ENCODE peak calls at places on chromosomes 12 and 14, in six cellular contexts. N, Z, L, D, R and W are unnamed samples.

GRCh38 chr14:24710403-24711063 is 76.5 kb upstream of the GZMB start:
- DNase-seq in Z (peak; percentile 53), R (peak; percentile 67), N (peak; percentile 27), D (no peak), L (peak; percentile 78), W (peak; percentile 48)

GRCh38 chr12:80632835-80633234 is 74.6 kb upstream of the MYF6 start:
- DNase-seq in R (peak; percentile 68), Z (no peak), L (peak; percentile 89), N (no peak), D (no peak), W (no peak)

GRCh38 chr12:105911966-105912365 is 226.8 kb downstream of the NUAK1 start:
- DNase-seq in D (no peak), R (no peak), Z (no peak), N (no peak), L (no peak), W (no peak)

GRCh38 chr14:63220526-63220925 is 16.3 kb downstream of the RHOJ start:
- DNase-seq in Z (no peak), D (no peak), N (no peak), R (no peak), L (no peak), W (no peak)

GRCh38 chr14:99736600-99737371 is 52.7 kb downstream of the CYP46A1 start:
- DNase-seq in Z (no peak), R (no peak), D (no peak), L (no peak), N (no peak), W (no peak)

GRCh38 chr14:100622708-100623485 is 35.7 kb upstream of the BEGAIN start:
- DNase-seq in R (no peak), L (no peak), N (no peak), Z (no peak), D (no peak), W (no peak)

GRCh38 chr12:25347716-25348261 is 97.1 kb upstream of the KRAS start:
- DNase-seq in Z (no peak), D (no peak), R (no peak), N (no peak), L (no peak), W (no peak)

GRCh38 chr12:93908846-93909592 is 231.8 kb downstream of the CRADD start:
- DNase-seq in N (no peak), Z (no peak), D (no peak), R (no peak), L (no peak), W (no peak)

GRCh38 chr12:77062846-77063461 is 2.4 kb downstream of the E2F7 start:
- DNase-seq in L (no peak), D (peak; percentile 64), Z (peak; percentile 60), R (no peak), N (no peak), W (peak; percentile 70)

GRCh38 chr14:50928002-50928635 is 16.2 kb downstream of the PYGL start:
- DNase-seq in L (no peak), D (peak; percentile 7), N (no peak), R (no peak), Z (no peak), W (no peak)

GRCh38 chr12:130288201-130288600 is 49.5 kb upstream of the PIWIL1 start:
- DNase-seq in Z (no peak), R (no peak), L (no peak), D (no peak), N (no peak), W (no peak)

GRCh38 chr14:70045715-70046535 is 142.8 kb downstream of the SLC8A3 start:
- DNase-seq in Z (peak; percentile 42), N (peak; percentile 54), D (no peak), L (peak; percentile 88), R (peak; percentile 86), W (peak; percentile 56)

GRCh38 chr14:94337274-94337673 is 14.1 kb upstream of the SERPINA6 start:
- DNase-seq in R (no peak), D (no peak), L (no peak), N (peak; percentile 50), Z (no peak), W (no peak)

GRCh38 chr14:100165376-100165775 is 5.9 kb upstream of the DEGS2 start:
- DNase-seq in L (peak; percentile 73), N (no peak), Z (no peak), D (no peak), R (peak; percentile 78), W (no peak)

GRCh38 chr12:85301054-85301453 is 21.0 kb downstream of the ALX1 start:
- DNase-seq in Z (no peak), R (no peak), L (no peak), N (no peak), D (no peak), W (no peak)

GRCh38 chr14:68669644-68670343 is 123.1 kb downstream of the ZFP36L1 start:
- DNase-seq in D (no peak), Z (no peak), L (no peak), N (no peak), R (no peak), W (no peak)

GRCh38 chr14:35341454-35342159 is 49.4 kb downstream of the PSMA6 start:
- DNase-seq in Z (peak; percentile 44), R (no peak), L (peak; percentile 50), D (no peak), N (peak; percentile 45), W (peak; percentile 91)

GRCh38 chr14:47194051-47194450 is 481.4 kb downstream of the MDGA2 start:
- DNase-seq in Z (no peak), R (no peak), L (no peak), N (no peak), D (no peak), W (peak; percentile 69)

GRCh38 chr12:105748806-105749600 is 389.8 kb downstream of the NUAK1 start:
- DNase-seq in R (no peak), N (no peak), Z (no peak), D (no peak), L (no peak), W (peak; percentile 86)

GRCh38 chr12:2813573-2814185 is 1.2 kb downstream of the ITFG2 start:
- DNase-seq in L (peak; percentile 84), Z (peak; percentile 79), D (no peak), R (no peak), N (peak; percentile 41), W (peak; percentile 63)

GRCh38 chr12:83102499-83102898 is 415.8 kb downstream of the TMTC2 start:
- DNase-seq in N (no peak), D (no peak), Z (no peak), L (no peak), R (no peak), W (peak; percentile 54)

GRCh38 chr14:99653618-99654017 is 8.7 kb downstream of the HHIPL1 start:
- DNase-seq in L (no peak), D (no peak), N (no peak), R (no peak), Z (no peak), W (no peak)

GRCh38 chr12:131196220-131196619 is 242.5 kb downstream of the ADGRD1 start:
- DNase-seq in L (no peak), Z (no peak), N (no peak), D (no peak), R (no peak), W (no peak)

GRCh38 chr14:106277503-106277902 is 751.1 kb downstream of the TMEM121 start:
- DNase-seq in L (no peak), R (no peak), Z (peak; percentile 30), D (no peak), N (no peak), W (no peak)

GRCh38 chr14:100528962-100529560 is 58.2 kb downstream of the BEGAIN start:
- DNase-seq in R (no peak), D (no peak), N (no peak), Z (no peak), L (no peak), W (no peak)

GRCh38 chr12:95637471-95638155 is 86.3 kb upstream of the USP44 start:
- DNase-seq in L (no peak), D (no peak), N (no peak), R (no peak), Z (no peak), W (peak; percentile 100)

GRCh38 chr12:74043343-74043742 is 494.3 kb upstream of the ATXN7L3B start:
- DNase-seq in Z (no peak), L (peak; percentile 2), D (no peak), N (peak; percentile 55), R (no peak), W (no peak)

GRCh38 chr14:99213603-99214002 is 58.4 kb downstream of the BCL11B start:
- DNase-seq in R (no peak), N (no peak), Z (no peak), L (no peak), D (no peak), W (no peak)

GRCh38 chr14:72653026-72653425 is 240.9 kb downstream of the DPF3 start:
- DNase-seq in Z (peak; percentile 16), D (no peak), R (no peak), N (no peak), L (no peak), W (no peak)

DNA sequence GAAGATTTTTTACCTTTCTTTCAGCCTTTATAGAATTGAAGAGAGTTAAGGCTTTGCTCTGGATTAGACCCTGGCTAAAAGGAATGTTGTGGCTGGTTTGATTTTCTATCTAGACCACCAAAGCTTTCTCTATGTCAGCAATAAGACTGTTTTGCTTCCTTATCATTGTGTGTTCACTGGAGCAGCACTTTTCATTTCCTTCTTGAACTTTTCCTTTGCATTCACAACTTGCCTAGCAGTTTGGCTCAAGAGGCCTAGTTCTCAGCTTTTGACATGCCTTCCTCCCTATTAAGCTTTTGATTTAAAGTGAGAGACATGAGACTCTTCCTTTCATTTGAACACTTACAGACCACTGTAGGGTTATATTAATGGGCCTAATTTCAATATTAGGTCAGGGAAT is 64.1 kb upstream of the USP15 start:
- DNase-seq in L (no peak), R (no peak), N (no peak), Z (no peak), D (no peak), W (no peak)
- TF ChIP-seq POLR2AphosphoS5 in L (no peak), R (no peak), N (no peak), Z (no peak), D (no peak), W (no peak)

GRCh38 chr14:97411938-97412612 is 614.9 kb downstream of the VRK1 start:
- DNase-seq in Z (no peak), N (no peak), R (peak; percentile 54), D (no peak), L (peak; percentile 76), W (no peak)
- TF ChIP-seq EZH2 in Z (no peak), N (no peak), R (no peak), D (no peak), L (no peak), W (no peak)

GRCh38 chr12:56635539-56636117 is 5.5 kb upstream of the BAZ2A start:
- DNase-seq in D (no peak), R (peak; percentile 76), L (peak; percentile 37), N (no peak), Z (peak; percentile 51), W (peak; percentile 33)
- H4K20me1 ChIP-seq in D (no peaks in the 10 kb centered on the region), R (peaks cover 2% of the 10 kb centered on the region), L (peaks cover 4% of the 10 kb centered on the region), N (no peaks in the 10 kb centered on the region), Z (no peaks in the 10 kb centered on the region), W (no peaks in the 10 kb centered on the region)

DNA sequence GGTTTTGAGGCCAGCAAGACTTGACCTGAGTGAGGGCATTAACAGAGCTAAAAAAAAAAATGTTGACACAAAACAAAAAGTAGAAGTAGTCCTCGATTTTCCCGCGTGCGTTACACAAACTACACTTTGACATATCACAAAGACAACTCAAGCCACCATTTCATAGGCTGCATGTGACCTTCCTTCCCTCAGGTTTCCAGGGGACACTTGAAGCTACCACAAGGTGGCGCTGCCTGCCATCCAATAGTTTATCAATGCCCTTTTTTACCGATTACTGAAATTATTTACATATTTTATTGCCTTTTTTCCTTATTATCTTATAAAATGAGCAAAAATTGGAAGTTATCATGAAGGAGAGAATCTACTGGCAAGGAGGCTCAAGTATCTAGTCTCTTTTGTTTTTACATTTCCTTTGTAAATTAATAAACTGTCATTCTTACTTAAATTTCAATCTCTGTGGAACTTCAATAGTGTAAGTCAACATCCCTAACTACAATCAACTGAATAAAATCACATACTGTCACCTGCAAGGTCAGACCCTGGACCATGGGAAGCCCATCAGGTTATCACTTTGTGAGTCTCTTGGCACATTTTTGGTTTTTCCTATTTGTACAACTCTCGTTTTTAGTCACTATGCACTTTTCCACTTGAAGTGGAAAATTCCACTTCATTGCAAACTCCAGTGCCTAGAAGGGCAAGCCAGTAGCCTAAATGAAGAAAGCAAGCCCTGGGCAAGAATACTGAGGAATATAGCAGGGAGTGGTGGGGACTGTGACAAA is 84.6 kb upstream of the CPSF6 start:
- DNase-seq in N (peak; percentile 64), D (peak; percentile 30), Z (peak; percentile 84), R (peak; percentile 81), L (peak; percentile 91), W (peak; percentile 49)
- TF ChIP-seq POLR2AphosphoS5 in N (no peak), D (no peak), Z (no peak), R (no peak), L (no peak), W (no peak)